ENCODE peak calls at places on chromosomes 4 and X, in seven cellular contexts. J is neuronal stem cell, R is IMR-90, X is H1, V is mesendoderm, I is H9, T is trophoblast cell. G is an unnamed sample.

GRCh38 chr4:22454216-22454838 is 61.5 kb downstream of the ADGRA3 start:
- DNase-seq in J (no peak), R (no peak), X (no peak), V (no peak), I (no peak), T (no peak), G (no peak)

GRCh38 chrX:145609951-145610511 is 207.6 kb upstream of the SLITRK2 start:
- DNase-seq in J (no peak), R (peak; percentile 63), X (no peak), V (no peak), I (no peak), T (no peak), G (peak; percentile 1)

GRCh38 chr4:92303621-92304027 is at the start of gene GRID2:
- DNase-seq in J (peak; percentile 38), R (peak; percentile 2), X (peak; percentile 80), V (peak; percentile 92), I (peak; percentile 78), T (no peak), G (peak; percentile 0)

GRCh38 chrX:138519296-138519695 is 192.2 kb downstream of the FGF13 start:
- DNase-seq in J (peak; percentile 35), R (no peak), X (no peak), V (peak; percentile 77), I (no peak), T (peak; percentile 18), G (no peak)

GRCh38 chrX:40148439-40149285 is 50.9 kb upstream of the BCOR start:
- DNase-seq in J (no peak), R (no peak), X (peak; percentile 45), V (peak; percentile 45), I (peak; percentile 56), T (no peak), G (peak; percentile 73)

GRCh38 chr4:129131343-129131742 is 35.4 kb downstream of the C4orf33 start:
- DNase-seq in J (no peak), R (no peak), X (no peak), V (no peak), I (no peak), T (no peak), G (no peak)

GRCh38 chrX:53421772-53422090 is 723 bp downstream of the SMC1A start:
- DNase-seq in J (no peak), R (no peak), X (no peak), V (no peak), I (no peak), T (no peak), G (no peak)

GRCh38 chrX:106999002-106999975 is 723 bp downstream of the MORC4 start:
- DNase-seq in J (peak; percentile 17), R (peak; percentile 49), X (peak; percentile 42), V (peak; percentile 60), I (peak; percentile 38), T (peak; percentile 66), G (peak; percentile 59)

GRCh38 chrX:131802836-131803626 is 220.1 kb upstream of the STK26 start:
- DNase-seq in J (no peak), R (peak; percentile 52), X (peak; percentile 51), V (peak; percentile 28), I (no peak), T (peak; percentile 97), G (no peak)

GRCh38 chrX:7132335-7133035 is 15.0 kb upstream of the STS start:
- DNase-seq in J (no peak), R (peak; percentile 73), X (no peak), V (peak; percentile 98), I (peak; percentile 65), T (peak; percentile 99), G (peak; percentile 63)

GRCh38 chr4:73445383-73446335 is 9.6 kb downstream of the AFP start:
- DNase-seq in J (no peak), R (no peak), X (no peak), V (peak; percentile 57), I (no peak), T (no peak), G (no peak)

GRCh38 chr4:70815370-70815769 is 24.3 kb downstream of the GRSF1 start:
- DNase-seq in J (no peak), R (no peak), X (no peak), V (no peak), I (no peak), T (no peak), G (no peak)

GRCh38 chrX:150980711-150981110 is 2.4 kb upstream of the HMGB3 start:
- DNase-seq in J (no peak), R (no peak), X (no peak), V (no peak), I (no peak), T (no peak), G (no peak)

GRCh38 chr4:168509786-168510185 is 12.9 kb downstream of the PALLD start:
- DNase-seq in J (no peak), R (peak; percentile 92), X (no peak), V (no peak), I (no peak), T (peak; percentile 46), G (peak; percentile 87)

GRCh38 chr4:6582889-6583504 is 8.0 kb downstream of the MAN2B2 start:
- DNase-seq in J (no peak), R (peak; percentile 25), X (no peak), V (peak; percentile 72), I (no peak), T (peak; percentile 19), G (peak; percentile 20)

GRCh38 chr4:6658635-6659075 is 18.2 kb downstream of the MRFAP1 start:
- DNase-seq in J (no peak), R (peak; percentile 28), X (peak; percentile 73), V (no peak), I (peak; percentile 49), T (no peak), G (peak; percentile 25)

GRCh38 chr4:75800972-75801371 is 76.6 kb downstream of the USO1 start:
- DNase-seq in J (no peak), R (peak; percentile 56), X (no peak), V (no peak), I (no peak), T (peak; percentile 13), G (peak; percentile 28)

GRCh38 chr4:90181644-90182043 is 54.5 kb downstream of the CCSER1 start:
- DNase-seq in J (no peak), R (no peak), X (no peak), V (peak; percentile 63), I (no peak), T (peak; percentile 48), G (no peak)

GRCh38 chrX:120517936-120518335 is 42.8 kb downstream of the CUL4B start:
- DNase-seq in J (no peak), R (peak; percentile 83), X (no peak), V (no peak), I (no peak), T (no peak), G (peak; percentile 18)

GRCh38 chrX:128759745-128760144 is 707.5 kb upstream of the ACTRT1 start:
- DNase-seq in J (no peak), R (no peak), X (no peak), V (no peak), I (no peak), T (no peak), G (no peak)

GRCh38 chr4:173289351-173289725 is 44.8 kb downstream of the HMGB2 start:
- DNase-seq in J (no peak), R (peak; percentile 16), X (no peak), V (peak; percentile 26), I (no peak), T (peak; percentile 82), G (peak; percentile 13)

GRCh38 chrX:153416781-153417180 is 5.5 kb downstream of the ZFP92 start:
- DNase-seq in J (no peak), R (no peak), X (no peak), V (no peak), I (no peak), T (no peak), G (no peak)

GRCh38 chr4:108940086-108941033 is 177.5 kb upstream of the ETNPPL start:
- DNase-seq in J (no peak), R (peak; percentile 3), X (no peak), V (peak; percentile 34), I (peak; percentile 46), T (no peak), G (no peak)

GRCh38 chrX:29281078-29281742 is 694.0 kb downstream of the IL1RAPL1 start:
- DNase-seq in J (no peak), R (no peak), X (no peak), V (no peak), I (no peak), T (no peak), G (no peak)

GRCh38 chrX:40104649-40105015 is 6.9 kb upstream of the BCOR start:
- DNase-seq in J (no peak), R (peak; percentile 67), X (no peak), V (peak; percentile 35), I (no peak), T (peak; percentile 79), G (peak; percentile 89)

GRCh38 chr4:135277116-135277979 is 1075.8 kb upstream of the PABPC4L start:
- DNase-seq in J (no peak), R (peak; percentile 77), X (no peak), V (peak; percentile 1), I (no peak), T (peak; percentile 40), G (peak; percentile 19)

GRCh38 chrX:55028040-55028439 is 2.7 kb downstream of the ALAS2 start:
- DNase-seq in J (no peak), R (no peak), X (no peak), V (no peak), I (no peak), T (no peak), G (no peak)
- H3K4me2 ChIP-seq in J (no peak overlapping the region), R (no peak overlapping the region), X (no peak overlapping the region), V (no peak overlapping the region), I (no peak overlapping the region), T (no peak overlapping the region), G (no peak overlapping the region)

DNA sequence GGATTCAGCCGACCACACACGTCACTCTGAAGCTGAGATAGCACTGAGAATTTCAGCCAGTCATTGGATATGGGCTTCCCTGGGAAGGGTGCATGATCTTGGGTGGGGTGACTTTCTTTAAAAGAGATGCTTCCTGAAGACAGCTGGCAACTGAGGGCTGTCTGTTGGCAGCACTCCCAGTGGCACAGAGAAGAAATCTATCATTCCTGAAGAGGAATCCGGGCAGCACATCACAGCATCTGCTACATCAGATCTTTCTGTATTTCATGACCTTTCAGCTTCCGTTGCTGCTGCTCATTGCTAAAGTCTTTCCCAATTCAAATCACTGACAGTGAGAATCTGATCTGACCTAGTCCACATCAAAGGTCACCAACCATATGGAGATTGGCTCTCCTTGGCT is 193.8 kb upstream of the RBPJ start:
- DNase-seq in J (no peak), R (no peak), X (no peak), V (no peak), I (no peak), T (no peak), G (no peak)
- H3K4ac ChIP-seq in J (no peak overlapping the region), R (no peak overlapping the region), X (no peak overlapping the region), V (no peak overlapping the region), I (no peak overlapping the region), T (no peak overlapping the region), G (no peak overlapping the region)

GRCh38 chr4:4685810-4686209 is 144.0 kb upstream of the STX18 start:
- DNase-seq in J (no peak), R (no peak), X (no peak), V (no peak), I (no peak), T (no peak), G (peak; percentile 39)
- H3K4me2 ChIP-seq in J (no peak overlapping the region), R (peak overlapping the region; percentile 5), X (no peak overlapping the region), V (no peak overlapping the region), I (no peak overlapping the region), T (no peak overlapping the region), G (no peak overlapping the region)

DNA sequence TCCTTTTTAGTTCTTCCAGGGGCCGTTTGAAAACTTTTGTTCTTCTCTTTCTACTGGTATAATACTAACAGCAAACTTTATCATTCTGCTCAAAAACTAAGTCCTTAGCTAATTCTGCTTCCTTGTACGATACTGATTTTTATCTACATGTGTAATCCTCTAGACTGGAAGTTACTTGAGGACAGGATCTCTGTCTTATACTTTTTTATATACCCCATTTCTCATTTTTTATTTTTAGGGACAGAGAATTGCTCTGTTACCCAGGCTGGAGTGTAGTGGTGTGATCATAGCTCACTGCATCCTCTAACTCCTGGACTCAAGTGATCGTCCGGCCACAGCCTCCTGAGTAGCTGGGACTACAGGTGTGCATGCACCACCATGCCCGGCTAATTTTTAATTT is 2.2 kb downstream of the COX7B start:
- DNase-seq in J (no peak), R (no peak), X (no peak), V (no peak), I (no peak), T (no peak), G (no peak)
- H3K4ac ChIP-seq in J (no peak overlapping the region), R (no peak overlapping the region), X (no peak overlapping the region), V (no peak overlapping the region), I (no peak overlapping the region), T (no peak overlapping the region), G (no peak overlapping the region)